ENCODE peak calls at places on chromosomes 4 and X, in five cellular contexts. C is transverse colon, O is fibroblast of lung, G is coronary artery, S is brain microvascular endothelial cell. A is an unnamed sample.

GRCh38 chr4:848803-849477 is 23.0 kb upstream of the CPLX1 start:
- DNase-seq in C (no peak), O (no peak), G (no peak), S (no peak), A (no peak)

GRCh38 chrX:150546711-150547153 is 21.7 kb upstream of the MTM1 start:
- DNase-seq in C (no peak), O (no peak), G (no peak), S (no peak), A (no peak)

GRCh38 chrX:68059469-68059868 is 373.8 kb downstream of the OPHN1 start:
- DNase-seq in C (no peak), O (no peak), G (no peak), S (no peak), A (no peak)

GRCh38 chr4:125642645-125643044 is 327.9 kb downstream of the FAT4 start:
- DNase-seq in C (no peak), O (no peak), G (no peak), S (no peak), A (no peak)

GRCh38 chr4:82017680-82018079 is 356.1 kb downstream of the HNRNPD start:
- DNase-seq in C (no peak), O (peak), G (no peak), S (peak), A (peak)

GRCh38 chr4:174278467-174278866 is 5.0 kb downstream of the FBXO8 start:
- DNase-seq in C (no peak), O (peak), G (no peak), S (no peak), A (no peak)

GRCh38 chr4:167221074-167221473 is 13.2 kb downstream of the SPOCK3 start:
- DNase-seq in C (no peak), O (no peak), G (no peak), S (no peak), A (no peak)

GRCh38 chr4:145041378-145041777 is 56.6 kb downstream of the ANAPC10 start:
- DNase-seq in C (no peak), O (no peak), G (no peak), S (no peak), A (no peak)

GRCh38 chr4:8435656-8436121 is 4.8 kb downstream of the ACOX3 start:
- DNase-seq in C (peak), O (no peak), G (no peak), S (no peak), A (no peak)

GRCh38 chrX:16712116-16712824 is at the start of gene CTPS2:
- DNase-seq in C (peak), O (peak), G (peak), S (peak), A (peak)

GRCh38 chrX:1578511-1579173 is 12.8 kb upstream of the AKAP17A start:
- DNase-seq in C (no peak), O (no peak), G (no peak), S (no peak), A (no peak)

GRCh38 chr4:117324851-117325491 is 239.6 kb upstream of the TRAM1L1 start:
- DNase-seq in C (no peak), O (peak), G (no peak), S (peak), A (no peak)

GRCh38 chr4:32261196-32261595 is 1541.0 kb downstream of the PCDH7 start:
- DNase-seq in C (no peak), O (no peak), G (no peak), S (no peak), A (no peak)

GRCh38 chr4:110634320-110635154 is 11.7 kb upstream of the PITX2 start:
- DNase-seq in C (no peak), O (no peak), G (no peak), S (no peak), A (no peak)

GRCh38 chr4:65416875-65417274 is 253.4 kb downstream of the EPHA5 start:
- DNase-seq in C (peak), O (peak), G (no peak), S (no peak), A (no peak)

GRCh38 chrX:136839196-136839595 is 41.3 kb downstream of the RBMX start:
- DNase-seq in C (no peak), O (no peak), G (no peak), S (no peak), A (no peak)

GRCh38 chr4:25552580-25553271 is 102.9 kb upstream of the SLC34A2 start:
- DNase-seq in C (peak), O (no peak), G (no peak), S (no peak), A (no peak)

GRCh38 chrX:57285001-57285400 is 1.5 kb upstream of the FAAH2 start:
- DNase-seq in C (no peak), O (no peak), G (no peak), S (no peak), A (no peak)
- H3K27ac ChIP-seq in C (no peak), O (no peak), G (no peak), S (no peak), A (no peak)

GRCh38 chr4:35739305-35739704 is 505.0 kb downstream of the ARAP2 start:
- DNase-seq in C (no peak), O (no peak), G (no peak), S (no peak), A (no peak)
- TF ChIP-seq CTCF in C (no peak), O (no peak), G (no peak), S (no peak), A (no peak)

GRCh38 chr4:124428648-124429047 is 283.9 kb downstream of the ANKRD50 start:
- DNase-seq in C (no peak), O (no peak), G (no peak), S (no peak), A (no peak)
- H3K27ac ChIP-seq in C (peak), O (no peak), G (no peak), S (peak), A (no peak)

DNA sequence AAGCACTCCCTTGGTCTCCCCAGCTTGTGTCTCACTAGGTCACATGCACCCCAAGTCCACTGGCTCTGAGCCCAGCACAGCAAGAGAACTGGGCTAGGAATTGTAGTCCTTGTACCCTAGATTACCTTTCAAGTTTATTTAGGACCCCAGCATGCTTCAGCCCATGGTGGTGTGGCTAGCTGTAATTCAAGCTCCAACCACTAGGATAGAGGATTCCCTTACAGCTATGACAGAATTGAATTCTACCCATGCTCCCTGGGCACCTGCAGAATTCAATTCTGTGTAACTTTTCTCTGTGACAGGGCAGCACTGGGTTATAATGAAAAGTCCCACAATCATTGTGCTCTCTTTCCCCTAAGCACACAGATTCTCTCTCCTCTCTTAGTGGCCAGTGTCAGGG is 253.8 kb upstream of the DMD start:
- DNase-seq in C (no peak), O (no peak), G (no peak), S (no peak), A (no peak)
- TF ChIP-seq CTCF in C (no peak), O (no peak), G (no peak), S (no peak), A (no peak)